ENCODE peak calls at places on chromosomes 1 and 21, in ten cellular contexts. V is OCI-LY7; B is memory B cell; D is SK-MEL-5; X is activated CD8-positive, alpha-beta memory T cell treated with anti-CD3 and anti-CD28 coated beads for 48 hours; S is astrocyte of the spinal cord; G is NCI-H2081; U is hepatocyte; P is stimulated activated CD8-positive, alpha-beta memory T cell treated with anti-CD3 and anti-CD28 coated beads, Interleukin-4, amount 100 ng/mL, for 48 hours; O is HTR-8/SVneo. M is an unnamed sample.

GRCh38 chr21:46113497-46114176 is 15.7 kb downstream of the COL6A2 start:
- DNase-seq in V (no peak), X (no peak), B (no peak), O (no peak), G (no peak), P (no peak), U (no peak), D (no peak), S (no peak), M (no peak)

GRCh38 chr1:219669042-219669441 is 56.1 kb upstream of the ZC3H11B start:
- DNase-seq in G (no peak), X (no peak), P (no peak), V (no peak), S (no peak), B (no peak), O (no peak), D (no peak), U (no peak), M (no peak)

GRCh38 chr1:234774971-234775370 is 165.0 kb upstream of the IRF2BP2 start:
- DNase-seq in P (no peak), G (no peak), B (no peak), D (no peak), V (no peak), S (peak; percentile 79), X (no peak), O (no peak), U (peak; percentile 48), M (no peak)

GRCh38 chr1:201137579-201138310 is 10.8 kb upstream of the ASCL5 start:
- DNase-seq in B (no peak), X (no peak), G (no peak), U (peak; percentile 69), O (no peak), S (peak; percentile 93), D (peak; percentile 23), P (no peak), V (no peak), M (no peak)

GRCh38 chr1:168112673-168113305 is 23.9 kb downstream of the GPR161 start:
- DNase-seq in X (no peak), O (peak; percentile 81), S (peak; percentile 86), P (peak; percentile 63), U (peak; percentile 74), G (no peak), B (no peak), D (peak; percentile 92), V (no peak), M (no peak)

GRCh38 chr1:60832372-60832771 is 250.0 kb upstream of the NFIA start:
- DNase-seq in S (no peak), P (no peak), B (no peak), X (no peak), O (no peak), U (no peak), V (no peak), G (no peak), D (peak; percentile 22), M (no peak)

GRCh38 chr1:187725216-187725615 is 896.5 kb downstream of the PLA2G4A start:
- DNase-seq in V (no peak), O (no peak), X (no peak), U (no peak), P (no peak), D (no peak), B (no peak), G (no peak), S (no peak), M (no peak)

GRCh38 chr1:15328785-15329480 is 80.8 kb upstream of the EFHD2 start:
- DNase-seq in B (no peak), G (no peak), X (no peak), S (peak; percentile 85), O (no peak), D (no peak), P (no peak), V (no peak), U (peak; percentile 45), M (no peak)

GRCh38 chr1:215793210-215793609 is 226.1 kb downstream of the KCTD3 start:
- DNase-seq in D (peak; percentile 37), S (peak; percentile 51), U (no peak), B (no peak), G (peak; percentile 54), V (no peak), O (peak; percentile 42), X (no peak), P (no peak), M (no peak)

GRCh38 chr1:194355488-194356106 is 1169.2 kb upstream of the B3GALT2 start:
- DNase-seq in S (no peak), D (no peak), G (no peak), O (no peak), P (no peak), B (no peak), X (no peak), V (no peak), U (no peak), M (no peak)

GRCh38 chr1:6002714-6003501 is 10.7 kb upstream of the NPHP4 start:
- DNase-seq in B (no peak), S (no peak), P (no peak), V (no peak), D (no peak), G (peak; percentile 83), U (no peak), X (no peak), O (no peak), M (no peak)

GRCh38 chr1:183270541-183271141 is 84.6 kb downstream of the LAMC2 start:
- DNase-seq in X (no peak), P (no peak), U (no peak), S (peak; percentile 85), D (peak; percentile 58), B (no peak), G (no peak), O (peak; percentile 67), V (no peak), M (no peak)

GRCh38 chr1:110780600-110781484 is 92.1 kb upstream of the CD53 start:
- DNase-seq in S (peak; percentile 50), V (peak; percentile 81), X (peak; percentile 83), D (peak; percentile 80), B (peak; percentile 88), P (peak; percentile 82), O (peak; percentile 31), G (peak; percentile 57), U (peak; percentile 85), M (peak; percentile 88)

GRCh38 chr1:97334454-97334853 is 586.4 kb downstream of the DPYD start:
- DNase-seq in P (no peak), U (no peak), V (no peak), B (no peak), O (peak; percentile 12), X (no peak), D (no peak), G (no peak), S (peak; percentile 90), M (no peak)

GRCh38 chr21:40053007-40053406 is 185.8 kb downstream of the PCP4 start:
- DNase-seq in S (peak; percentile 43), X (no peak), U (peak; percentile 17), V (no peak), P (no peak), B (no peak), D (no peak), G (no peak), O (no peak), M (no peak)

GRCh38 chr21:33871171-33871570 is 44.4 kb downstream of the ATP5PO start:
- DNase-seq in S (peak; percentile 19), P (no peak), V (no peak), O (no peak), D (no peak), U (no peak), G (no peak), B (no peak), X (no peak), M (no peak)

GRCh38 chr1:221637641-221638041 is 104.2 kb downstream of the DUSP10 start:
- DNase-seq in V (no peak), X (no peak), B (no peak), U (no peak), S (peak; percentile 24), D (peak; percentile 49), G (no peak), O (no peak), P (no peak), M (no peak)

GRCh38 chr1:82565146-82565545 is 764.4 kb downstream of the ADGRL2 start:
- DNase-seq in B (no peak), P (no peak), O (peak; percentile 15), D (peak; percentile 94), X (no peak), G (no peak), V (no peak), U (peak; percentile 19), S (peak; percentile 90), M (no peak)

GRCh38 chr1:234907585-234908457 is 220.8 kb downstream of the TOMM20 start:
- DNase-seq in O (no peak), S (peak; percentile 70), X (no peak), G (no peak), P (no peak), D (no peak), V (no peak), U (peak; percentile 58), B (no peak), M (no peak)

GRCh38 chr1:154975409-154976205 is 1.1 kb downstream of the CKS1B start:
- DNase-seq in D (peak; percentile 61), P (peak; percentile 82), U (peak; percentile 65), X (peak; percentile 47), O (no peak), V (peak; percentile 50), G (peak; percentile 52), B (peak; percentile 52), S (peak; percentile 61), M (peak; percentile 38)

GRCh38 chr1:74584185-74584584 is 71.8 kb upstream of the LRRC53 start:
- DNase-seq in S (no peak), D (no peak), B (no peak), X (no peak), G (no peak), O (no peak), U (no peak), V (no peak), P (no peak), M (no peak)

GRCh38 chr1:234970371-234970730 is 158.3 kb downstream of the TOMM20 start:
- DNase-seq in G (no peak), V (no peak), B (no peak), X (no peak), D (peak; percentile 15), O (no peak), S (peak; percentile 97), U (peak; percentile 66), P (no peak), M (no peak)

GRCh38 chr21:35995522-35996088 is 64.7 kb downstream of the SETD4 start:
- DNase-seq in P (no peak), X (no peak), G (no peak), D (no peak), S (no peak), O (no peak), B (no peak), V (no peak), U (no peak), M (no peak)

GRCh38 chr1:110203021-110203661 is 7.0 kb upstream of the KCNC4 start:
- DNase-seq in U (peak; percentile 77), O (peak; percentile 48), D (peak; percentile 78), X (peak; percentile 58), B (peak; percentile 76), G (peak; percentile 70), P (peak; percentile 82), S (peak; percentile 62), V (peak; percentile 75), M (peak; percentile 84)

GRCh38 chr1:27618341-27619067 is 14.6 kb upstream of the AHDC1 start:
- DNase-seq in P (no peak), D (no peak), X (no peak), S (no peak), B (no peak), O (no peak), U (no peak), G (no peak), V (no peak), M (no peak)

GRCh38 chr1:66723985-66724384 is 28.3 kb upstream of the DYNLT5 start:
- DNase-seq in V (no peak), U (no peak), B (no peak), P (no peak), S (no peak), D (peak; percentile 55), X (no peak), G (no peak), O (no peak), M (no peak)

GRCh38 chr1:174413632-174414031 is 34.1 kb upstream of the GPR52 start:
- DNase-seq in X (no peak), O (no peak), P (no peak), D (peak; percentile 96), U (no peak), S (no peak), V (no peak), G (peak; percentile 6), B (no peak), M (no peak)

GRCh38 chr1:109827466-109827865 is 63.7 kb upstream of the EPS8L3 start:
- DNase-seq in U (no peak), V (no peak), P (peak; percentile 16), O (no peak), B (no peak), G (no peak), D (no peak), S (no peak), X (no peak), M (no peak)

M was measured in CD4-positive, CD25-positive, alpha-beta regulatory T cell.